ENCODE peak calls at places on chromosomes 3 and 15, in eight cellular contexts. One of them, this sample, is unnamed.

GRCh38 chr3:179297971-179298725 is 24.7 kb upstream of the ZNF639 start:
- DNase-seq in activated T-helper 1 cell treated with Interleukin-2 at 50 U/mL for 16 hours: no peak
- DNase-seq in NCI-H2081: no peak
- DNase-seq in NCI-H2171: no peak
- DNase-seq in heart left ventricle: no peak
- DNase-seq in left colon: no peak
- DNase-seq in anterior cingulate cortex: no peak
- DNase-seq in D341Med: no peak
- DNase-seq in this sample: no peak

GRCh38 chr3:63656791-63657190 is 4.3 kb downstream of the SNTN start:
- DNase-seq in activated T-helper 1 cell treated with Interleukin-2 at 50 U/mL for 16 hours: no peak
- DNase-seq in NCI-H2081: no peak
- DNase-seq in NCI-H2171: no peak
- DNase-seq in D341Med: no peak
- DNase-seq in left colon: no peak
- DNase-seq in anterior cingulate cortex: no peak
- DNase-seq in heart left ventricle: no peak
- DNase-seq in this sample: no peak

GRCh38 chr3:55245391-55245790 is 241.7 kb downstream of the WNT5A start:
- DNase-seq in left colon: no peak
- DNase-seq in activated T-helper 1 cell treated with Interleukin-2 at 50 U/mL for 16 hours: no peak
- DNase-seq in NCI-H2081: no peak
- DNase-seq in NCI-H2171: no peak
- DNase-seq in heart left ventricle: no peak
- DNase-seq in D341Med: no peak
- DNase-seq in anterior cingulate cortex: no peak
- DNase-seq in this sample: no peak

GRCh38 chr3:47781326-47781684 is 388 bp downstream of the SMARCC1 start:
- DNase-seq in activated T-helper 1 cell treated with Interleukin-2 at 50 U/mL for 16 hours: peak
- DNase-seq in heart left ventricle: peak
- DNase-seq in anterior cingulate cortex: peak
- DNase-seq in D341Med: peak
- DNase-seq in NCI-H2171: peak
- DNase-seq in NCI-H2081: peak
- DNase-seq in left colon: peak
- DNase-seq in this sample: no peak

GRCh38 chr3:180280601-180281000 is 243.9 kb upstream of the PEX5L start:
- DNase-seq in activated T-helper 1 cell treated with Interleukin-2 at 50 U/mL for 16 hours: no peak
- DNase-seq in NCI-H2081: no peak
- DNase-seq in anterior cingulate cortex: no peak
- DNase-seq in heart left ventricle: no peak
- DNase-seq in D341Med: no peak
- DNase-seq in left colon: no peak
- DNase-seq in NCI-H2171: no peak
- DNase-seq in this sample: no peak

GRCh38 chr15:54082836-54083492 is 104.7 kb downstream of the UNC13C start:
- DNase-seq in activated T-helper 1 cell treated with Interleukin-2 at 50 U/mL for 16 hours: no peak
- DNase-seq in anterior cingulate cortex: no peak
- DNase-seq in NCI-H2081: peak
- DNase-seq in NCI-H2171: no peak
- DNase-seq in left colon: no peak
- DNase-seq in heart left ventricle: no peak
- DNase-seq in D341Med: peak
- DNase-seq in this sample: no peak

GRCh38 chr3:71536376-71536965 is 47.1 kb downstream of the FOXP1 start:
- DNase-seq in anterior cingulate cortex: no peak
- DNase-seq in left colon: no peak
- DNase-seq in D341Med: no peak
- DNase-seq in NCI-H2081: no peak
- DNase-seq in heart left ventricle: no peak
- DNase-seq in activated T-helper 1 cell treated with Interleukin-2 at 50 U/mL for 16 hours: no peak
- DNase-seq in NCI-H2171: no peak
- DNase-seq in this sample: no peak

GRCh38 chr3:171374661-171375285 is 85.4 kb downstream of the TNIK start:
- DNase-seq in activated T-helper 1 cell treated with Interleukin-2 at 50 U/mL for 16 hours: no peak
- DNase-seq in NCI-H2171: no peak
- DNase-seq in D341Med: no peak
- DNase-seq in left colon: no peak
- DNase-seq in anterior cingulate cortex: no peak
- DNase-seq in heart left ventricle: no peak
- DNase-seq in NCI-H2081: no peak
- DNase-seq in this sample: no peak

GRCh38 chr15:52481915-52482314 is 46.8 kb downstream of the MYO5A start:
- DNase-seq in anterior cingulate cortex: no peak
- DNase-seq in heart left ventricle: no peak
- DNase-seq in D341Med: no peak
- DNase-seq in NCI-H2171: no peak
- DNase-seq in activated T-helper 1 cell treated with Interleukin-2 at 50 U/mL for 16 hours: peak
- DNase-seq in NCI-H2081: no peak
- DNase-seq in left colon: no peak
- DNase-seq in this sample: no peak

GRCh38 chr3:160372780-160373179 is 26.2 kb downstream of the IFT80 start:
- DNase-seq in activated T-helper 1 cell treated with Interleukin-2 at 50 U/mL for 16 hours: no peak
- DNase-seq in NCI-H2081: no peak
- DNase-seq in D341Med: no peak
- DNase-seq in left colon: no peak
- DNase-seq in heart left ventricle: no peak
- DNase-seq in NCI-H2171: no peak
- DNase-seq in anterior cingulate cortex: no peak
- DNase-seq in this sample: no peak

GRCh38 chr3:22117751-22118346 is 366.8 kb upstream of the ZNF385D start:
- DNase-seq in heart left ventricle: no peak
- DNase-seq in NCI-H2081: peak
- DNase-seq in NCI-H2171: peak
- DNase-seq in anterior cingulate cortex: peak
- DNase-seq in D341Med: no peak
- DNase-seq in left colon: no peak
- DNase-seq in activated T-helper 1 cell treated with Interleukin-2 at 50 U/mL for 16 hours: no peak
- DNase-seq in this sample: no peak

GRCh38 chr3:177473184-177473583 is 275.9 kb upstream of the TBL1XR1 start:
- DNase-seq in NCI-H2171: no peak
- DNase-seq in heart left ventricle: no peak
- DNase-seq in NCI-H2081: no peak
- DNase-seq in D341Med: no peak
- DNase-seq in activated T-helper 1 cell treated with Interleukin-2 at 50 U/mL for 16 hours: no peak
- DNase-seq in left colon: no peak
- DNase-seq in anterior cingulate cortex: no peak
- DNase-seq in this sample: no peak

GRCh38 chr3:188947401-188947982 is 224.3 kb upstream of the TPRG1 start:
- DNase-seq in NCI-H2171: peak
- DNase-seq in D341Med: peak
- DNase-seq in left colon: peak
- DNase-seq in activated T-helper 1 cell treated with Interleukin-2 at 50 U/mL for 16 hours: no peak
- DNase-seq in heart left ventricle: peak
- DNase-seq in NCI-H2081: peak
- DNase-seq in anterior cingulate cortex: peak
- DNase-seq in this sample: peak

GRCh38 chr15:39125904-39126303 is 455.0 kb upstream of the THBS1 start:
- DNase-seq in D341Med: peak
- DNase-seq in NCI-H2171: no peak
- DNase-seq in heart left ventricle: no peak
- DNase-seq in left colon: no peak
- DNase-seq in anterior cingulate cortex: no peak
- DNase-seq in NCI-H2081: peak
- DNase-seq in activated T-helper 1 cell treated with Interleukin-2 at 50 U/mL for 16 hours: no peak
- DNase-seq in this sample: peak

GRCh38 chr15:41894791-41895463 is 1.1 kb upstream of the SPTBN5 start:
- DNase-seq in NCI-H2171: peak
- DNase-seq in NCI-H2081: peak
- DNase-seq in heart left ventricle: peak
- DNase-seq in activated T-helper 1 cell treated with Interleukin-2 at 50 U/mL for 16 hours: peak
- DNase-seq in anterior cingulate cortex: no peak
- DNase-seq in left colon: peak
- DNase-seq in D341Med: no peak
- DNase-seq in this sample: peak

GRCh38 chr3:69126999-69127398 is 4.6 kb upstream of the LMOD3 start:
- DNase-seq in activated T-helper 1 cell treated with Interleukin-2 at 50 U/mL for 16 hours: no peak
- DNase-seq in heart left ventricle: no peak
- DNase-seq in anterior cingulate cortex: no peak
- DNase-seq in left colon: no peak
- DNase-seq in D341Med: no peak
- DNase-seq in NCI-H2171: no peak
- DNase-seq in NCI-H2081: no peak
- DNase-seq in this sample: no peak

GRCh38 chr3:195204360-195205166 is 66.4 kb downstream of the XXYLT1 start:
- DNase-seq in NCI-H2171: peak
- DNase-seq in activated T-helper 1 cell treated with Interleukin-2 at 50 U/mL for 16 hours: no peak
- DNase-seq in left colon: no peak
- DNase-seq in D341Med: no peak
- DNase-seq in heart left ventricle: no peak
- DNase-seq in anterior cingulate cortex: no peak
- DNase-seq in NCI-H2081: peak
- DNase-seq in this sample: peak

GRCh38 chr3:12427551-12427950 is 56.7 kb upstream of the TSEN2 start:
- DNase-seq in NCI-H2081: no peak
- DNase-seq in anterior cingulate cortex: no peak
- DNase-seq in left colon: no peak
- DNase-seq in activated T-helper 1 cell treated with Interleukin-2 at 50 U/mL for 16 hours: no peak
- DNase-seq in heart left ventricle: no peak
- DNase-seq in NCI-H2171: no peak
- DNase-seq in D341Med: no peak
- DNase-seq in this sample: no peak

GRCh38 chr3:49900491-49901153 is 3.1 kb downstream of the MST1R start:
- DNase-seq in left colon: peak
- DNase-seq in anterior cingulate cortex: no peak
- DNase-seq in NCI-H2081: peak
- DNase-seq in heart left ventricle: no peak
- DNase-seq in activated T-helper 1 cell treated with Interleukin-2 at 50 U/mL for 16 hours: no peak
- DNase-seq in NCI-H2171: no peak
- DNase-seq in D341Med: no peak
- DNase-seq in this sample: peak

GRCh38 chr3:126926684-126927404 is 56.1 kb upstream of the PLXNA1 start:
- DNase-seq in NCI-H2171: no peak
- DNase-seq in left colon: no peak
- DNase-seq in NCI-H2081: no peak
- DNase-seq in D341Med: no peak
- DNase-seq in activated T-helper 1 cell treated with Interleukin-2 at 50 U/mL for 16 hours: no peak
- DNase-seq in heart left ventricle: peak
- DNase-seq in anterior cingulate cortex: no peak
- DNase-seq in this sample: no peak

GRCh38 chr15:48710952-48711495 is 65.5 kb upstream of the FBN1 start:
- DNase-seq in left colon: no peak
- DNase-seq in NCI-H2171: no peak
- DNase-seq in anterior cingulate cortex: no peak
- DNase-seq in activated T-helper 1 cell treated with Interleukin-2 at 50 U/mL for 16 hours: no peak
- DNase-seq in D341Med: no peak
- DNase-seq in heart left ventricle: no peak
- DNase-seq in NCI-H2081: no peak
- DNase-seq in this sample: no peak

GRCh38 chr3:55879901-55880331 is 392.8 kb upstream of the WNT5A start:
- DNase-seq in heart left ventricle: no peak
- DNase-seq in D341Med: no peak
- DNase-seq in NCI-H2081: no peak
- DNase-seq in left colon: no peak
- DNase-seq in activated T-helper 1 cell treated with Interleukin-2 at 50 U/mL for 16 hours: no peak
- DNase-seq in anterior cingulate cortex: no peak
- DNase-seq in NCI-H2171: no peak
- DNase-seq in this sample: no peak

GRCh38 chr3:119637679-119638525 is 22.5 kb downstream of the POPDC2 start:
- DNase-seq in heart left ventricle: no peak
- DNase-seq in NCI-H2081: no peak
- DNase-seq in NCI-H2171: no peak
- DNase-seq in activated T-helper 1 cell treated with Interleukin-2 at 50 U/mL for 16 hours: no peak
- DNase-seq in anterior cingulate cortex: no peak
- DNase-seq in D341Med: no peak
- DNase-seq in left colon: no peak
- DNase-seq in this sample: no peak

GRCh38 chr3:30353711-30354467 is 252.5 kb upstream of the TGFBR2 start:
- DNase-seq in activated T-helper 1 cell treated with Interleukin-2 at 50 U/mL for 16 hours: peak
- DNase-seq in heart left ventricle: no peak
- DNase-seq in left colon: no peak
- DNase-seq in anterior cingulate cortex: no peak
- DNase-seq in NCI-H2081: no peak
- DNase-seq in NCI-H2171: no peak
- DNase-seq in D341Med: no peak
- DNase-seq in this sample: no peak

GRCh38 chr15:90530250-90531051 is 728 bp downstream of the CRTC3 start:
- DNase-seq in NCI-H2171: peak
- DNase-seq in NCI-H2081: peak
- DNase-seq in anterior cingulate cortex: peak
- DNase-seq in activated T-helper 1 cell treated with Interleukin-2 at 50 U/mL for 16 hours: peak
- DNase-seq in heart left ventricle: peak
- DNase-seq in D341Med: peak
- DNase-seq in left colon: peak
- DNase-seq in this sample: no peak

GRCh38 chr15:90710436-90710835 is 6.7 kb upstream of the BLM start:
- DNase-seq in heart left ventricle: no peak
- DNase-seq in anterior cingulate cortex: no peak
- DNase-seq in NCI-H2081: peak
- DNase-seq in left colon: no peak
- DNase-seq in activated T-helper 1 cell treated with Interleukin-2 at 50 U/mL for 16 hours: no peak
- DNase-seq in NCI-H2171: no peak
- DNase-seq in D341Med: no peak
- DNase-seq in this sample: no peak

GRCh38 chr15:42374810-42375209 is 15.5 kb downstream of the CAPN3 start:
- DNase-seq in activated T-helper 1 cell treated with Interleukin-2 at 50 U/mL for 16 hours: no peak
- DNase-seq in D341Med: no peak
- DNase-seq in NCI-H2171: no peak
- DNase-seq in anterior cingulate cortex: no peak
- DNase-seq in heart left ventricle: no peak
- DNase-seq in NCI-H2081: no peak
- DNase-seq in left colon: no peak
- DNase-seq in this sample: no peak

GRCh38 chr15:50257924-50258323 is 7.6 kb downstream of the HDC start:
- DNase-seq in D341Med: no peak
- DNase-seq in anterior cingulate cortex: no peak
- DNase-seq in heart left ventricle: no peak
- DNase-seq in NCI-H2081: no peak
- DNase-seq in left colon: no peak
- DNase-seq in NCI-H2171: no peak
- DNase-seq in activated T-helper 1 cell treated with Interleukin-2 at 50 U/mL for 16 hours: no peak
- DNase-seq in this sample: no peak

GRCh38 chr3:112096176-112096575 is 10.0 kb downstream of the C3orf52 start:
- DNase-seq in activated T-helper 1 cell treated with Interleukin-2 at 50 U/mL for 16 hours: no peak
- DNase-seq in anterior cingulate cortex: no peak
- DNase-seq in NCI-H2171: no peak
- DNase-seq in NCI-H2081: no peak
- DNase-seq in left colon: no peak
- DNase-seq in heart left ventricle: no peak
- DNase-seq in D341Med: no peak
- DNase-seq in this sample: no peak

GRCh38 chr3:153069598-153069997 is 92.4 kb upstream of the RAP2B start:
- DNase-seq in NCI-H2171: no peak
- DNase-seq in left colon: no peak
- DNase-seq in NCI-H2081: no peak
- DNase-seq in D341Med: no peak
- DNase-seq in activated T-helper 1 cell treated with Interleukin-2 at 50 U/mL for 16 hours: no peak
- DNase-seq in anterior cingulate cortex: no peak
- DNase-seq in heart left ventricle: no peak
- DNase-seq in this sample: no peak